ENCODE peak calls at places on chromosome 5, in six cellular contexts. O, K, L, F, X and N are unnamed samples.

GRCh38 chr5:80608730-80609129 is 38.6 kb upstream of the ANKRD34B start:
- DNase-seq in O (no peak), K (no peak), L (no peak), F (no peak), X (no peak), N (no peak)

GRCh38 chr5:34622046-34622435 is 34.1 kb upstream of the RAI14 start:
- DNase-seq in O (no peak), K (no peak), L (no peak), F (no peak), X (no peak), N (no peak)

GRCh38 chr5:64635056-64635686 is 55.1 kb upstream of the SHISAL2B start:
- DNase-seq in O (peak; percentile 33), K (no peak), L (no peak), F (no peak), X (no peak), N (peak; percentile 47)

GRCh38 chr5:13708432-13708831 is 236.1 kb downstream of the DNAH5 start:
- DNase-seq in O (no peak), K (no peak), L (no peak), F (no peak), X (no peak), N (no peak)

GRCh38 chr5:59799668-59800374 is 93.7 kb downstream of the PDE4D start:
- DNase-seq in O (peak; percentile 41), K (no peak), L (no peak), F (no peak), X (peak; percentile 38), N (peak; percentile 78)

GRCh38 chr5:160508780-160509361 is 87.2 kb downstream of the PTTG1 start:
- DNase-seq in O (peak; percentile 86), K (peak; percentile 51), L (no peak), F (no peak), X (peak; percentile 80), N (peak; percentile 80)

GRCh38 chr5:173412566-173412965 is 84.4 kb upstream of the STC2 start:
- DNase-seq in O (no peak), K (no peak), L (no peak), F (no peak), X (no peak), N (no peak)

GRCh38 chr5:136020383-136021015 is 8.3 kb upstream of the TGFBI start:
- DNase-seq in O (no peak), K (no peak), L (no peak), F (no peak), X (no peak), N (no peak)

GRCh38 chr5:142568271-142568995 is 117.5 kb downstream of the FGF1 start:
- DNase-seq in O (no peak), K (no peak), L (no peak), F (no peak), X (no peak), N (no peak)

GRCh38 chr5:111635946-111636315 is 121.1 kb downstream of the NREP start:
- DNase-seq in O (no peak), K (no peak), L (no peak), F (no peak), X (no peak), N (no peak)

GRCh38 chr5:27494845-27495244 is 456.5 kb upstream of the CDH9 start:
- DNase-seq in O (no peak), K (no peak), L (no peak), F (no peak), X (no peak), N (no peak)

GRCh38 chr5:172245823-172246222 is 37.7 kb downstream of the UBTD2 start:
- DNase-seq in O (no peak), K (no peak), L (no peak), F (no peak), X (no peak), N (no peak)

GRCh38 chr5:115069087-115069968 is 100.4 kb downstream of the TRIM36 start:
- DNase-seq in O (no peak), K (no peak), L (no peak), F (no peak), X (peak; percentile 19), N (peak; percentile 31)

GRCh38 chr5:169772256-169772655 is 135.2 kb downstream of the DOCK2 start:
- DNase-seq in O (no peak), K (no peak), L (no peak), F (no peak), X (no peak), N (no peak)

GRCh38 chr5:141051526-141051876 is 327 bp downstream of the PCDHB1 start:
- DNase-seq in O (no peak), K (no peak), L (no peak), F (no peak), X (no peak), N (no peak)

GRCh38 chr5:10310073-10310779 is 2.5 kb upstream of the CMBL start:
- DNase-seq in O (no peak), K (no peak), L (no peak), F (no peak), X (peak; percentile 53), N (no peak)

GRCh38 chr5:57184322-57184721 is 10.5 kb downstream of the GPBP1 start:
- DNase-seq in O (no peak), K (no peak), L (no peak), F (no peak), X (no peak), N (peak; percentile 54)

GRCh38 chr5:57185301-57185700 is 11.4 kb downstream of the GPBP1 start:
- DNase-seq in O (no peak), K (no peak), L (no peak), F (no peak), X (no peak), N (no peak)

GRCh38 chr5:57191163-57191562 is 17.3 kb downstream of the GPBP1 start:
- DNase-seq in O (no peak), K (no peak), L (no peak), F (no peak), X (no peak), N (no peak)

GRCh38 chr5:57190593-57190992 is 16.7 kb downstream of the GPBP1 start:
- DNase-seq in O (no peak), K (no peak), L (no peak), F (no peak), X (no peak), N (no peak)

GRCh38 chr5:57186194-57186593 is 12.3 kb downstream of the GPBP1 start:
- DNase-seq in O (no peak), K (no peak), L (no peak), F (no peak), X (no peak), N (no peak)
- H3K4me1 ChIP-seq in O (peaks cover 83% of the 10 kb centered on the region), K (peaks cover 20% of the 10 kb centered on the region), L (peaks cover 48% of the 10 kb centered on the region), F (peaks cover 68% of the 10 kb centered on the region), X (peaks cover 4% of the 10 kb centered on the region), N (peaks cover 68% of the 10 kb centered on the region)

GRCh38 chr5:138694146-138694545 is 59.1 kb upstream of the CTNNA1 start:
- DNase-seq in O (no peak), K (no peak), L (no peak), F (no peak), X (no peak), N (no peak)
- H3K4me1 ChIP-seq in O (no peaks in the 10 kb centered on the region), K (no peaks in the 10 kb centered on the region), L (no peaks in the 10 kb centered on the region), F (no peaks in the 10 kb centered on the region), X (no peaks in the 10 kb centered on the region), N (no peaks in the 10 kb centered on the region)

DNA sequence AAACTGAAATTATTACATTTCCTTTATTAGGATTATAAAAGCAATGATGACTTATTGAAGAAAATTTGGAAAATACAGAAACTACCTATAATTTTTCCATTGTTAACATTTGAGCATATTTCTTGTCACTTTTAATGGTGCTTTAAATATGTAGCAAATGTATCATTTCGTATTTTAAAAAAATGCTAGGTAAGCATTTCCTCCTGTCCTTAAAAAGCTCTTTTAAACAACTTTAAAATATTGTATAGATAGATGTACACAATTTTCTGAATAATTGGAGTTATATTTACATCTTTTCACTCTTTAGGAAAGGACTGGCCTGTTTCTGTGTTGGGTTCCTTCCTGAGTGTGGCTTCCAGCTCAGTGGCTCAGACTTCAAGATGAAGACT is 15.6 kb downstream of the TENT4A start:
- DNase-seq in O (no peak), K (no peak), L (no peak), F (no peak), X (no peak), N (no peak)
- H3K4me1 ChIP-seq in O (peaks cover 63% of the 10 kb centered on the region), K (peaks cover 17% of the 10 kb centered on the region), L (peaks cover 38% of the 10 kb centered on the region), F (peaks cover 54% of the 10 kb centered on the region), X (peaks cover 15% of the 10 kb centered on the region), N (peaks cover 48% of the 10 kb centered on the region)

DNA sequence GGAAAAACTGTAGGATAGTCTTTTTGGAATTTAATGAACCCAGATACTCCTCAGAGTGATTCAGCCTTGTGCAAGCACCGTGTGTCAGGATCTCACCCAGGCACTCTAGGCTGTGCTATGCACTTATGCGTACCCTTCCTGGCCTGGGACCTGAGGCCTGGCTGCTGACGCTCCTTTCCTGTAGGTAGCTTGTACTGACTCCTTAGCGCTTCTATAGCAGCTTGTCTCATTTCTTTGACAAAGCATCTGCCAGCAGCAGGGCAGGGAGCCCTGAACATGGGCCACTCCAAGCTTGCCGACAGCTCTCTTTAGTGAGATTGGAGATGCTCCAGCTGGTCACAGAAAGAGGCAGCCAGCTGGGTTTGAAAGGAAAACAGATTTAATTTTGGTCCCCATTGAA is 147.3 kb downstream of the SGCD start:
- DNase-seq in O (no peak), K (no peak), L (peak; percentile 65), F (no peak), X (peak; percentile 21), N (no peak)
- H3K4me1 ChIP-seq in O (no peaks in the 10 kb centered on the region), K (peaks cover 27% of the 10 kb centered on the region), L (peaks cover 36% of the 10 kb centered on the region), F (peaks cover 17% of the 10 kb centered on the region), X (no peaks in the 10 kb centered on the region), N (no peaks in the 10 kb centered on the region)

DNA sequence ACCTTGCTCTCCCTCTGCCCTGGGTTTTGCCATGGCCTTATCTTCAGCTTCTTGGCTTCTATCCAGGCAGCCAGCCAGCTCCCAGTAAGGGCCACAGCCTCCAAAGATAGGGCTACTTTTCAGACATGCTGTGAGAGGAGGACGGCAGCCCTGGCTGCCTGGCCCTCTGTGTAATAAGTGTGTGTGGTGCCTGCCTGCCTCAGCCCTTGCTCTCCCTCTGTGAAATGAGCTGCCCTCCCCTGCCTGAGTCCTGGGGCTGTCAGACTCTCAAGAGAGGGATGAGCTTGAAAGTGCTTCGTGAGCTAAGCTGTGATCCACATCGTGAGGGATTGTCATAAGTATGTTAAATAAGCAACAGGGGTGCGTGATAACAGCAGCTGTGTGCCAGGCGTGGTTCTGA is 8.1 kb downstream of the NDST1 start:
- DNase-seq in O (no peak), K (peak; percentile 40), L (no peak), F (no peak), X (no peak), N (no peak)
- H3K4me1 ChIP-seq in O (no peaks in the 10 kb centered on the region), K (peaks cover 19% of the 10 kb centered on the region), L (peaks cover 75% of the 10 kb centered on the region), F (peaks cover 90% of the 10 kb centered on the region), X (peaks cover 33% of the 10 kb centered on the region), N (peaks cover 30% of the 10 kb centered on the region)

DNA sequence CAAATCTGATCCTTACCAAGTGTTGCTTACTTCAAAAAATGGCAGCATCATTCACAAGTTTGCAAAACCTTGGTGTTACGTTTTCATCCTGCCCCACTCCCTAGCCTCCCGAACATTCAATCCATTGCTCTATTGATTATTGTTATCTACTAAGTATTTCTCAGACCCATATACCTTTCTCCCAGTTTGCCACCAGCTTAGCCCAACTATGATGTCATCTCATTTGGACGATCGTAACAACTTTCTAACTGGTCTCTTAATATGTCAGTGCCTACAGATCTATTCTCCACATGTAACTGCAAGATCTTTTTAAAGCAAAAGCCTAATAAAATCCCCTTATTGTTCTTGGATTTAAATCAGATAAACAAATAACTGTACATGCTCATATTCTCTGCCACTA is 497.1 kb upstream of the EDIL3 start:
- DNase-seq in O (no peak), K (no peak), L (no peak), F (no peak), X (no peak), N (no peak)
- H3K4me1 ChIP-seq in O (no peaks in the 10 kb centered on the region), K (peaks cover 2% of the 10 kb centered on the region), L (no peaks in the 10 kb centered on the region), F (no peaks in the 10 kb centered on the region), X (no peaks in the 10 kb centered on the region), N (no peaks in the 10 kb centered on the region)